ENCODE peak calls at places on chromosomes 3 and 15, in seven cellular contexts. V, W, X, Z, I, G and K are unnamed samples.

GRCh38 chr3:122936986-122937385 is 90.6 kb downstream of the SEMA5B start:
- DNase-seq in G (no peak), V (no peak), Z (no peak), I (no peak), W (no peak), X (no peak), K (no peak)

GRCh38 chr15:86611392-86612040 is 531.8 kb downstream of the AGBL1 start:
- DNase-seq in X (peak; percentile 48), Z (no peak), I (no peak), W (no peak), V (no peak), G (no peak), K (no peak)

GRCh38 chr15:51625236-51625635 is 2.7 kb upstream of the DMXL2 start:
- DNase-seq in G (no peak), X (no peak), W (no peak), I (no peak), V (no peak), Z (no peak), K (no peak)

GRCh38 chr3:131616719-131617118 is 113.9 kb upstream of the MRPL3 start:
- DNase-seq in G (no peak), Z (no peak), V (no peak), W (no peak), X (no peak), I (no peak), K (no peak)

GRCh38 chr15:96225642-96226259 is 104.7 kb upstream of the NR2F2 start:
- DNase-seq in V (no peak), Z (no peak), I (no peak), X (no peak), W (no peak), G (no peak), K (no peak)

GRCh38 chr3:4746241-4746958 is 232.8 kb upstream of the BHLHE40 start:
- DNase-seq in V (no peak), W (no peak), X (peak; percentile 70), Z (no peak), I (no peak), G (peak; percentile 72), K (no peak)

GRCh38 chr3:156551746-156552145 is 3.2 kb downstream of the SSR3 start:
- DNase-seq in I (no peak), V (no peak), Z (no peak), X (no peak), W (peak; percentile 65), G (peak; percentile 91), K (no peak)

GRCh38 chr3:3792391-3792790 is 6.8 kb upstream of the LRRN1 start:
- DNase-seq in W (no peak), I (no peak), V (no peak), G (no peak), Z (no peak), X (no peak), K (no peak)

GRCh38 chr3:113110263-113110662 is 101.1 kb upstream of the BOC start:
- DNase-seq in V (no peak), Z (no peak), W (no peak), X (no peak), I (no peak), G (no peak), K (no peak)

GRCh38 chr15:52491460-52491859 is 37.2 kb downstream of the MYO5A start:
- DNase-seq in I (no peak), X (no peak), G (peak; percentile 67), W (no peak), V (no peak), Z (no peak), K (no peak)

GRCh38 chr3:17865626-17866025 is 123.2 kb upstream of the TBC1D5 start:
- DNase-seq in W (no peak), X (no peak), Z (no peak), I (no peak), G (no peak), V (no peak), K (no peak)

GRCh38 chr15:78302579-78302978 is 3.2 kb upstream of the SKIC8 start:
- DNase-seq in I (no peak), V (no peak), W (peak; percentile 39), X (no peak), Z (no peak), G (peak; percentile 90), K (no peak)

GRCh38 chr3:42488687-42489086 is 13.8 kb upstream of the VIPR1 start:
- DNase-seq in Z (no peak), W (no peak), X (no peak), V (no peak), I (no peak), G (no peak), K (no peak)

GRCh38 chr3:11089931-11090330 is 64.4 kb upstream of the HRH1 start:
- DNase-seq in G (no peak), Z (no peak), V (no peak), I (no peak), X (no peak), W (no peak), K (no peak)

GRCh38 chr3:141928626-141929270 is 52.3 kb downstream of the ATP1B3 start:
- DNase-seq in G (no peak), X (no peak), I (no peak), Z (no peak), W (no peak), V (no peak), K (no peak)

GRCh38 chr3:188266581-188267274 is 112.8 kb downstream of the LPP start:
- DNase-seq in V (no peak), G (peak; percentile 86), Z (no peak), W (peak; percentile 58), I (no peak), X (no peak), K (no peak)

GRCh38 chr3:61922118-61922517 is 360.7 kb downstream of the PTPRG start:
- DNase-seq in I (no peak), X (no peak), W (no peak), Z (no peak), V (no peak), G (peak; percentile 18), K (no peak)

GRCh38 chr15:28005004-28005527 is 94.0 kb downstream of the OCA2 start:
- DNase-seq in G (no peak), W (no peak), V (no peak), Z (no peak), I (no peak), X (no peak), K (no peak)

GRCh38 chr3:17605032-17605431 is 137.4 kb downstream of the TBC1D5 start:
- DNase-seq in V (no peak), Z (no peak), X (peak; percentile 50), I (no peak), W (peak; percentile 29), G (peak; percentile 84), K (no peak)

GRCh38 chr3:159796744-159797143 is 191.9 kb upstream of the IL12A start:
- DNase-seq in W (no peak), G (peak; percentile 96), V (no peak), I (no peak), X (peak; percentile 53), Z (no peak), K (no peak)

GRCh38 chr3:150077581-150078247 is 107.0 kb upstream of the PFN2 start:
- DNase-seq in G (peak; percentile 52), X (no peak), W (no peak), Z (no peak), V (no peak), I (no peak), K (no peak)

GRCh38 chr15:70701891-70702568 is 61.3 kb downstream of the UACA start:
- DNase-seq in Z (no peak), X (peak; percentile 50), W (no peak), V (no peak), I (peak; percentile 47), G (peak; percentile 78), K (no peak)

GRCh38 chr3:178146406-178146831 is 389.8 kb upstream of the KCNMB2 start:
- DNase-seq in G (no peak), W (no peak), X (no peak), Z (no peak), V (no peak), I (no peak), K (no peak)

GRCh38 chr3:67048067-67048715 is 50.1 kb downstream of the KBTBD8 start:
- DNase-seq in G (no peak), X (no peak), Z (no peak), V (no peak), W (no peak), I (no peak), K (no peak)

GRCh38 chr3:40046149-40046548 is 236.7 kb downstream of the MYRIP start:
- DNase-seq in Z (no peak), G (no peak), W (no peak), X (no peak), V (no peak), I (no peak), K (no peak)

GRCh38 chr15:20367093-20367492 is 174.5 kb downstream of the GOLGA6L6 start:
- DNase-seq in W (no peak), X (no peak), G (no peak), I (no peak), Z (no peak), V (no peak), K (no peak)
- H3K9me3 ChIP-seq in W (peaks cover 4% of the 10 kb centered on the region), X (peaks cover 5% of the 10 kb centered on the region), G (no peaks in the 10 kb centered on the region), I (peaks cover 4% of the 10 kb centered on the region), Z (no peaks in the 10 kb centered on the region), V (no peaks in the 10 kb centered on the region), K (peaks cover 42% of the 10 kb centered on the region)

GRCh38 chr3:2061360-2061759 is 37.3 kb upstream of the CNTN4 start:
- DNase-seq in G (no peak), V (no peak), I (no peak), W (no peak), X (no peak), Z (no peak), K (no peak)
- H3K9me3 ChIP-seq in G (no peaks in the 10 kb centered on the region), V (no peaks in the 10 kb centered on the region), I (no peaks in the 10 kb centered on the region), W (peaks cover 9% of the 10 kb centered on the region), X (no peaks in the 10 kb centered on the region), Z (no peaks in the 10 kb centered on the region), K (no peaks in the 10 kb centered on the region)

DNA sequence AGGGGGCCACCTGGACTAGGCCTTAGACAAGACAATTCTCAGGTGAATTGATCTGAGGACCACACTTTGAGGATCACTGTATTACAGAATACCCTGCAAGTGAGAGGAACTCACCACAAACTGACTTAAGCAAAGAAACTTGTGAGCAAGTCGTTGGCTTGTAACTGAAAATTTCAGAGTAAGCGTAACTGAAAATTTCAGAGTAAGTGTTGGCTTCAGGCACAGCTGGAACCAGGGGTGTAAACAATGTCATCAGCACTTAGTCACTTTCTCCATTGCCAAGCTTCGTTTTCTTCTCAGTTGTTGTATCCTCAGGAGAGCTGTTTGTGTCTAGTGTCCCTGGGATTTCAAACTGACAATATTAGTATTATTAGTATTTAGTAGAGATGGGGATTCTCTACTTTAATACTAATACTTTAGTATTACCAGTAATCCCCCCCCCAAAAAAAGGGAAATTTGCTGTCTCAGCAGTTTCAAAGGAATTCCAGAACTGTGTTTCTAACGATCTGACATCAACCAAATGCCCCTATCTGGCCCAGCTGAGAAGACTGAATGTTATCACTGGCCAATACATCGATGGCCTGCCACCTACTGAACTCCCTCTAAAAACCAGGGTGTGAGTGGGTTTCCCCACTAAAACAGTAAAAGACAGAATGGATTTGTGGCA is 474.4 kb downstream of the NTRK3 start:
- DNase-seq in G (no peak), I (no peak), V (no peak), X (no peak), W (no peak), Z (no peak), K (no peak)
- H3K9me3 ChIP-seq in G (no peaks in the 10 kb centered on the region), I (no peaks in the 10 kb centered on the region), V (no peaks in the 10 kb centered on the region), X (no peaks in the 10 kb centered on the region), W (no peaks in the 10 kb centered on the region), Z (no peaks in the 10 kb centered on the region), K (peaks cover 6% of the 10 kb centered on the region)

DNA sequence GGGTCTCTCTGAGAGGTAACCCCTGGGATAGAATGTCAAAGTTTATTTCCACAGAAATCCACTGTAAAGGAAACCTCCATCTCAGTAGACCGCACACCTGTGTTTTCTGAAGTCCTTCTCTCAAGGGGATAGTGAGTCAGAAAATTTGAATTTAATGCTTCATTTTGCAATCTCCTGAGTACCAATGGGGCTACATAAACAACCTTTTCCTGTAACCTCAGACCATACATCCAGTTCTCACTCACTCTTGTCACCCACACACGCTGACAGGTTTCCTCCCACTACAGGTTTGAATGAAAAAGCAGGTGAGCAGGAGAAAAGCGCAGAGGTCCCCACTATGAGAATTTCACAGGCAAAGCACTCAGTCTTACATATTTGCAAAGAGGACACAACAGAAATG is 165.3 kb upstream of the MCTP2 start:
- DNase-seq in I (no peak), G (no peak), X (no peak), Z (no peak), W (no peak), V (no peak), K (no peak)
- H3K9me3 ChIP-seq in I (no peaks in the 10 kb centered on the region), G (no peaks in the 10 kb centered on the region), X (peaks cover 7% of the 10 kb centered on the region), Z (peaks cover 5% of the 10 kb centered on the region), W (no peaks in the 10 kb centered on the region), V (no peaks in the 10 kb centered on the region), K (no peaks in the 10 kb centered on the region)